ENCODE peak calls at places on chromosomes 13 and 19, in nine cellular contexts. U, B, S, R, Z, O, N, D and X are unnamed samples.
A peak's percentile ranks its signal among the peaks of the same experiment; 100 is the strongest.

GRCh38 chr13:78712866-78713265 is 53.9 kb upstream of the OBI1 start:
- DNase-seq in U (no peak), B (no peak), S (no peak), R (no peak), Z (no peak), O (no peak), N (no peak), D (no peak), X (peak; percentile 48)

GRCh38 chr19:7516878-7517277 is 975 bp downstream of the ZNF358 start:
- DNase-seq in U (no peak), B (no peak), S (no peak), R (no peak), Z (no peak), O (no peak), N (no peak), D (no peak), X (no peak)

GRCh38 chr13:110405597-110406450 is 98.7 kb downstream of the COL4A2 start:
- DNase-seq in U (no peak), B (no peak), S (no peak), R (no peak), Z (no peak), O (no peak), N (no peak), D (no peak), X (no peak)

GRCh38 chr13:24148414-24149305 is 11.9 kb upstream of the SPATA13 start:
- DNase-seq in U (peak; percentile 89), B (no peak), S (peak; percentile 80), R (peak; percentile 60), Z (peak; percentile 85), O (no peak), N (no peak), D (peak; percentile 19), X (no peak)

GRCh38 chr13:112689498-112690241 is at the start of gene ATP11A:
- DNase-seq in U (peak; percentile 91), B (peak; percentile 98), S (peak; percentile 73), R (peak; percentile 96), Z (peak; percentile 64), O (peak; percentile 73), N (peak; percentile 32), D (peak; percentile 93), X (peak; percentile 90)

GRCh38 chr13:73832203-73832602 is 302.0 kb downstream of the KLF12 start:
- DNase-seq in U (no peak), B (no peak), S (no peak), R (no peak), Z (no peak), O (no peak), N (no peak), D (no peak), X (no peak)

GRCh38 chr19:14530005-14530348 is 583 bp downstream of the TECR start:
- DNase-seq in U (no peak), B (no peak), S (no peak), R (peak; percentile 82), Z (no peak), O (no peak), N (no peak), D (no peak), X (peak; percentile 72)

GRCh38 chr19:52679598-52679997 is 41.4 kb upstream of the ZNF83 start:
- DNase-seq in U (no peak), B (no peak), S (no peak), R (no peak), Z (no peak), O (no peak), N (no peak), D (no peak), X (no peak)

GRCh38 chr13:26022538-26023292 is 29.1 kb downstream of the SHISA2 start:
- DNase-seq in U (no peak), B (peak; percentile 59), S (peak; percentile 83), R (peak; percentile 81), Z (peak; percentile 16), O (no peak), N (no peak), D (peak; percentile 86), X (peak; percentile 81)

GRCh38 chr13:42544246-42544915 is 29.6 kb upstream of the TNFSF11 start:
- DNase-seq in U (no peak), B (no peak), S (no peak), R (no peak), Z (no peak), O (no peak), N (no peak), D (no peak), X (no peak)

GRCh38 chr19:31715249-31715944 is 366.2 kb upstream of the TSHZ3 start:
- DNase-seq in U (peak; percentile 51), B (peak; percentile 47), S (no peak), R (no peak), Z (no peak), O (no peak), N (no peak), D (peak; percentile 40), X (no peak)

GRCh38 chr19:27772059-27772458 is 1440.9 kb downstream of the UQCRFS1 start:
- DNase-seq in U (no peak), B (no peak), S (no peak), R (no peak), Z (no peak), O (no peak), N (no peak), D (no peak), X (no peak)

GRCh38 chr19:58229255-58229639 is 533 bp downstream of the ZNF544 start:
- DNase-seq in U (peak; percentile 81), B (peak; percentile 58), S (peak; percentile 31), R (no peak), Z (no peak), O (no peak), N (no peak), D (no peak), X (peak; percentile 40)
- TF ChIP-seq CTCF in U (peak; percentile 70), B (no peak), S (peak; percentile 25), R (no peak), Z (peak; percentile 49), O (no peak), N (no peak), D (no peak), X (no peak)

GRCh38 chr19:5997371-5997770 is 19.4 kb upstream of the RANBP3 start:
- DNase-seq in U (peak; percentile 86), B (no peak), S (no peak), R (no peak), Z (no peak), O (no peak), N (no peak), D (no peak), X (peak; percentile 60)
- TF ChIP-seq CTCF in U (peak; percentile 72), B (no peak), S (no peak), R (no peak), Z (no peak), O (no peak), N (no peak), D (no peak), X (no peak)

GRCh38 chr19:10155834-10156233 is 36.1 kb upstream of the EIF3G start:
- DNase-seq in U (no peak), B (no peak), S (no peak), R (no peak), Z (no peak), O (no peak), N (no peak), D (no peak), X (no peak)
- TF ChIP-seq CTCF in U (no peak), B (no peak), S (no peak), R (no peak), Z (no peak), O (no peak), N (no peak), D (no peak), X (no peak)

GRCh38 chr19:54477650-54478049 is 4.6 kb upstream of the CDC42EP5 start:
- DNase-seq in U (no peak), B (no peak), S (no peak), R (no peak), Z (no peak), O (no peak), N (no peak), D (no peak), X (no peak)
- TF ChIP-seq CTCF in U (peak; percentile 36), B (no peak), S (peak; percentile 12), R (no peak), Z (no peak), O (no peak), N (no peak), D (no peak), X (no peak)

DNA sequence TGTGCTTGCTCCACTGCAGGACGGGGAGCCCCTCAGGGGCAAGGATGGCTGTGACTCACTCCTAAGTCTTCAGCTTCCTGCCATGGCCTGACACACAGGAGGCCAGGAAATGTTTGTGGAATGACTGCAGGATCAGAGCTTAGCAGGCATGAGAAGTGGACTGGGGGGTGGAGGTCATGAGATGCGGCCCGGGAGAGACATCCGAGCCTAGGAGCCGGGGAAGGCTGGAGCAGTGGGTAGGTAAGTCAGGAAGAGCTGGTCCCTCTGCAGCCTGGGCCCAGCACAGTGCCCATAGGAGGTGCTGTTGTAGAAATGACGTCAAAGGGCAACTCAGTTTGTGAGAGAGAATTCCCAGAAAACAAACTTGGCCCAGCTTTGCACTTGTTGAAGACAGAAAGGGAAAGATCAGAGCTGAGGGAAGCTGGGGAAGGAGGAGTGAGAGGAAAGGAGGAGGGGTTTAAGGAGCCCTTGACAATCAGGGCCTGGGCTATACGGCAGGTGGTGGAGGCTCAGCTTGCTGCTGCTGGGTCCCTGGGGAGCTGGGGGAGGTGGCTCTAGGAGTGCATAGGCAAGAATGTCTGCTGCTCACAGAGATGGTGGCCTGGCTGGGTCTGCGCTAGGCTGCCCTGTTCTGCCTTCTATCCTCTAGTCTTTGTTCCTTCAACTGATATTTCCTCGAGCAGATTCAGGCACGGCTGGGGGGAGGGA is 18.5 kb downstream of the POU2F2 start:
- DNase-seq in U (peak; percentile 84), B (no peak), S (peak; percentile 65), R (no peak), Z (peak; percentile 91), O (peak; percentile 68), N (no peak), D (peak; percentile 61), X (peak; percentile 88)
- TF ChIP-seq CTCF in U (peak; percentile 62), B (no peak), S (no peak), R (no peak), Z (peak; percentile 36), O (no peak), N (no peak), D (no peak), X (no peak)

GRCh38 chr19:1258707-1259205 is 10.4 kb downstream of the MIDN start:
- DNase-seq in U (no peak), B (peak; percentile 84), S (no peak), R (no peak), Z (no peak), O (no peak), N (no peak), D (no peak), X (no peak)
- TF ChIP-seq CTCF in U (no peak), B (no peak), S (no peak), R (no peak), Z (no peak), O (no peak), N (no peak), D (no peak), X (no peak)